ENCODE peak calls at places on chromosome 20, in nine cellular contexts. F, D, M, W, L, Z, N, X and B are unnamed samples.

GRCh38 chr20:64084209-64085152 is at the start of gene LKAAEAR1:
- DNase-seq in D (no peak), L (no peak), F (no peak), M (no peak), N (no peak), X (no peak), W (no peak), Z (no peak), B (no peak)

GRCh38 chr20:62025394-62025793 is 40.3 kb downstream of the TAF4 start:
- DNase-seq in W (peak; percentile 53), Z (no peak), F (no peak), D (no peak), L (no peak), X (no peak), N (no peak), M (no peak), B (peak; percentile 4)

GRCh38 chr20:32510601-32511357 is 74.4 kb downstream of the NOL4L start:
- DNase-seq in D (no peak), L (no peak), Z (no peak), F (peak; percentile 39), W (no peak), M (no peak), N (no peak), X (no peak), B (no peak)

GRCh38 chr20:61263084-61263695 is 11.1 kb downstream of the CDH4 start:
- DNase-seq in M (no peak), X (peak; percentile 11), N (peak; percentile 46), L (no peak), D (no peak), Z (peak; percentile 38), F (peak; percentile 73), W (peak; percentile 29), B (peak; percentile 16)

GRCh38 chr20:61420781-61421180 is 168.7 kb downstream of the CDH4 start:
- DNase-seq in N (no peak), W (no peak), F (no peak), L (no peak), X (no peak), M (no peak), Z (no peak), D (no peak), B (no peak)

GRCh38 chr20:384723-385122 is 4.2 kb downstream of the TRIB3 start:
- DNase-seq in D (no peak), W (no peak), N (no peak), X (no peak), F (no peak), Z (no peak), M (no peak), L (no peak), B (no peak)

GRCh38 chr20:53580376-53581111 is 13.1 kb downstream of the ZNF217 start:
- DNase-seq in F (no peak), M (no peak), L (no peak), N (peak; percentile 34), Z (no peak), D (no peak), X (no peak), W (no peak), B (no peak)

GRCh38 chr20:37411408-37412306 is 65.7 kb downstream of the SRC start:
- DNase-seq in Z (peak; percentile 31), W (no peak), D (no peak), X (no peak), L (no peak), M (no peak), N (no peak), F (no peak), B (no peak)

GRCh38 chr20:64133951-64134407 is 26.6 kb upstream of the NPBWR2 start:
- DNase-seq in N (peak; percentile 77), W (peak; percentile 55), Z (no peak), L (no peak), D (no peak), F (no peak), X (no peak), M (no peak), B (no peak)

GRCh38 chr20:5065489-5066383 is 54.0 kb downstream of the PCNA start:
- DNase-seq in M (peak; percentile 73), L (peak; percentile 95), Z (peak; percentile 88), D (peak; percentile 71), N (no peak), W (peak; percentile 76), F (no peak), X (peak; percentile 86), B (peak; percentile 98)

GRCh38 chr20:22402990-22403859 is 181.1 kb downstream of the FOXA2 start:
- DNase-seq in W (no peak), X (no peak), Z (no peak), D (no peak), M (no peak), N (no peak), F (no peak), L (no peak), B (no peak)

GRCh38 chr20:10680571-10680970 is 6.8 kb upstream of the JAG1 start:
- DNase-seq in F (no peak), L (no peak), M (no peak), D (no peak), Z (no peak), W (no peak), N (no peak), X (no peak), B (no peak)

GRCh38 chr20:25253606-25254275 is 5.9 kb downstream of the PYGB start:
- DNase-seq in N (no peak), Z (no peak), F (no peak), W (peak; percentile 43), D (no peak), L (no peak), X (no peak), M (no peak), B (no peak)

GRCh38 chr20:52943185-52943841 is 28.8 kb upstream of the TSHZ2 start:
- DNase-seq in N (no peak), W (peak; percentile 11), D (no peak), M (no peak), F (no peak), X (no peak), L (peak; percentile 48), Z (no peak), B (no peak)

GRCh38 chr20:60046860-60047259 is 88.6 kb downstream of the CDH26 start:
- DNase-seq in F (no peak), W (no peak), L (no peak), Z (no peak), N (no peak), X (no peak), D (no peak), M (no peak), B (no peak)

GRCh38 chr20:44186674-44187053 is 324 bp downstream of the JPH2 start:
- DNase-seq in W (no peak), M (no peak), Z (no peak), D (no peak), F (no peak), L (no peak), N (no peak), X (no peak), B (no peak)

GRCh38 chr20:50583422-50584150 is 73.4 kb downstream of the PTPN1 start:
- DNase-seq in N (no peak), D (no peak), X (no peak), W (no peak), F (no peak), Z (no peak), M (no peak), L (no peak), B (no peak)

GRCh38 chr20:19976595-19977372 is 40.4 kb upstream of the NAA20 start:
- DNase-seq in X (no peak), D (peak; percentile 57), N (no peak), M (peak; percentile 24), F (no peak), L (peak; percentile 90), Z (peak; percentile 79), W (peak; percentile 61), B (peak; percentile 71)

GRCh38 chr20:10619427-10619826 is 54.4 kb downstream of the JAG1 start:
- DNase-seq in Z (peak; percentile 70), X (peak; percentile 18), L (peak; percentile 95), D (no peak), W (no peak), M (peak; percentile 69), N (no peak), F (no peak), B (peak; percentile 82)

GRCh38 chr20:16286601-16287000 is 286.6 kb downstream of the KIF16B start:
- DNase-seq in L (no peak), Z (no peak), D (no peak), N (no peak), M (no peak), W (no peak), X (no peak), F (no peak), B (no peak)

GRCh38 chr20:12997128-12997655 is 11.6 kb upstream of the SPTLC3 start:
- DNase-seq in D (no peak), N (no peak), X (no peak), L (no peak), W (no peak), Z (no peak), M (no peak), F (no peak), B (no peak)

GRCh38 chr20:12728782-12729181 is 280.0 kb upstream of the SPTLC3 start:
- DNase-seq in W (no peak), F (no peak), Z (no peak), L (no peak), X (no peak), N (no peak), D (no peak), M (no peak), B (no peak)

GRCh38 chr20:44409132-44409600 is 53.7 kb downstream of the HNF4A start:
- DNase-seq in W (no peak), Z (no peak), M (no peak), N (no peak), X (no peak), D (no peak), L (peak; percentile 95), F (no peak), B (peak; percentile 59)

GRCh38 chr20:1824834-1825233 is 70.4 kb upstream of the SIRPA start:
- DNase-seq in D (no peak), F (no peak), Z (no peak), L (no peak), W (no peak), N (no peak), X (no peak), M (no peak), B (no peak)

GRCh38 chr20:6636209-6637159 is 131.0 kb upstream of the BMP2 start:
- DNase-seq in F (peak; percentile 22), N (peak; percentile 23), D (peak; percentile 23), W (peak; percentile 80), L (peak; percentile 58), M (peak; percentile 10), Z (peak; percentile 37), X (peak; percentile 8), B (no peak)

GRCh38 chr20:46985671-46986070 is 91.0 kb downstream of the EYA2 start:
- DNase-seq in Z (no peak), N (no peak), D (no peak), F (no peak), L (no peak), M (no peak), W (no peak), X (no peak), B (no peak)

GRCh38 chr20:63230800-63231268 is 4.9 kb upstream of the BIRC7 start:
- DNase-seq in M (no peak), N (no peak), Z (peak; percentile 76), X (peak; percentile 47), W (peak; percentile 41), D (peak; percentile 38), F (peak; percentile 71), L (peak; percentile 62), B (peak; percentile 53)

GRCh38 chr20:57395111-57395959 is 4.1 kb downstream of the RBM38 start:
- DNase-seq in X (no peak), Z (no peak), D (no peak), M (no peak), N (no peak), F (peak; percentile 32), W (no peak), L (peak; percentile 80), B (no peak)

GRCh38 chr20:50876816-50877215 is 54.4 kb downstream of the ADNP start:
- DNase-seq in X (no peak), L (no peak), Z (no peak), D (no peak), F (no peak), N (no peak), M (no peak), W (no peak), B (no peak)

GRCh38 chr20:55353206-55353605 is 652.1 kb downstream of the CBLN4 start:
- DNase-seq in W (no peak), D (no peak), L (no peak), Z (no peak), M (no peak), N (no peak), F (no peak), X (no peak), B (no peak)

GRCh38 chr20:8116067-8116811 is 15.8 kb upstream of the PLCB1 start:
- DNase-seq in M (no peak), D (no peak), N (no peak), W (no peak), F (no peak), Z (no peak), X (peak; percentile 51), L (peak; percentile 62), B (peak; percentile 79)